ENCODE peak calls at places on chromosomes 7 and 10, in nine cellular contexts. R is sigmoid colon, O is Peyer's patch, S is A549, I is IMR-90, D is thyroid gland, Y is suprapubic skin, V is transverse colon, X is heart left ventricle. E is an unnamed sample.

GRCh38 chr7:27220440-27220955 is 20.6 kb upstream of the HOXA13 start:
- DNase-seq in V (no peak), I (no peak), S (no peak), D (no peak), O (no peak), R (no peak), X (no peak), Y (no peak), E (no peak)

GRCh38 chr7:42351313-42351935 is 114.4 kb upstream of the GLI3 start:
- DNase-seq in V (no peak), R (no peak), I (no peak), Y (no peak), X (no peak), S (no peak), D (no peak), O (no peak), E (no peak)

GRCh38 chr10:22477365-22478287 is 132.3 kb downstream of the SPAG6 start:
- DNase-seq in R (no peak), I (no peak), V (no peak), D (no peak), S (no peak), O (no peak), Y (no peak), X (no peak), E (no peak)

GRCh38 chr7:6642239-6642839 is 5.2 kb downstream of the ZNF316 start:
- DNase-seq in X (no peak), I (no peak), O (no peak), D (no peak), R (no peak), S (no peak), Y (no peak), V (no peak), E (no peak)

GRCh38 chr10:88783734-88784133 is 18.8 kb upstream of the LIPM start:
- DNase-seq in O (no peak), X (no peak), D (no peak), R (no peak), V (no peak), I (peak), S (no peak), Y (no peak), E (no peak)

GRCh38 chr10:119483001-119483400 is 59.5 kb downstream of the RGS10 start:
- DNase-seq in Y (no peak), O (no peak), D (no peak), X (no peak), S (no peak), I (no peak), V (no peak), R (no peak), E (no peak)

GRCh38 chr7:3201306-3201705 is 99.7 kb upstream of the SDK1 start:
- DNase-seq in I (no peak), S (no peak), V (no peak), Y (no peak), X (no peak), O (no peak), R (no peak), D (no peak), E (no peak)

GRCh38 chr7:130957722-130958360 is 223.8 kb upstream of the KLF14 start:
- DNase-seq in V (no peak), X (no peak), O (no peak), D (no peak), I (no peak), R (no peak), Y (no peak), S (no peak), E (no peak)

GRCh38 chr10:94292448-94293118 is 70.2 kb downstream of the NOC3L start:
- DNase-seq in V (peak), I (peak), X (peak), D (no peak), R (peak), Y (no peak), O (no peak), S (no peak), E (peak)

GRCh38 chr10:75115137-75115536 is 3.7 kb downstream of the SAMD8 start:
- DNase-seq in X (no peak), V (no peak), Y (no peak), D (no peak), I (peak), S (no peak), O (no peak), R (no peak), E (no peak)

GRCh38 chr10:13189946-13190345 is 28.6 kb downstream of the MCM10 start:
- DNase-seq in Y (no peak), V (no peak), X (no peak), D (no peak), O (no peak), I (peak), R (no peak), S (no peak), E (no peak)

GRCh38 chr10:67809107-67809506 is 28.9 kb downstream of the DNAJC12 start:
- DNase-seq in V (no peak), X (no peak), Y (no peak), I (no peak), O (no peak), D (no peak), R (no peak), S (no peak), E (no peak)
- TF ChIP-seq POLR2A in V (no peak), X (no peak), Y (no peak), I (no peak), O (no peak), D (no peak), R (no peak), S (no peak), E (no peak)

GRCh38 chr7:154968336-154969001 is 34.5 kb downstream of the PAXIP1 start:
- DNase-seq in I (peak), X (no peak), Y (no peak), D (no peak), O (no peak), R (no peak), V (no peak), S (no peak), E (no peak)

GRCh38 chr7:154973381-154973780 is 29.5 kb downstream of the PAXIP1 start:
- DNase-seq in V (no peak), I (no peak), S (no peak), O (no peak), R (no peak), D (no peak), Y (no peak), X (no peak), E (no peak)

GRCh38 chr7:154965014-154965413 is 37.9 kb downstream of the PAXIP1 start:
- DNase-seq in O (no peak), V (no peak), D (no peak), I (no peak), X (no peak), S (no peak), Y (no peak), R (no peak), E (no peak)

DNA sequence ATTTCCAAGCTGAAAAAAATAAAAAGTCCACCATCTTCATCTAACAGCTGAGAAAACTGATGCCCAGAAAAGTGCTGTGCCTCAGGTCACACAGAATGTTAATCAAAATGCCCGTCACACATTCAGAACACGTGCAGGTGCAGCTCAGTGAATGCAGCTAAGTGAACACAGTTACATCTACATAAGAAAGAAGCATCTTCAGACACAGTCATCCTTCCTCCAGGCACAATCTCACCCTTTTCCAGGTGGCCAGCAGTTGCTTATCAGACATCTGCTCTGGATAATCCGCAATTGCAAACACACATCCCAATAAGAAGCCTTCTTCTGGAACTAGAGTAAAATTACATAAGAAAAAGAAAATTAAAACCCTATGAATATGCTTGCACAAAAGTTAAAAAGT is 35.3 kb downstream of the PAXIP1 start:
- DNase-seq in R (no peak), V (no peak), X (no peak), D (no peak), O (no peak), Y (no peak), I (no peak), S (no peak), E (no peak)
- H3K4me3 ChIP-seq in R (no peak), V (no peak), X (no peak), D (no peak), O (no peak), Y (no peak), I (no peak), S (no peak), E (no peak)

GRCh38 chr7:105215821-105216220 is 172.9 kb downstream of the SRPK2 start:
- DNase-seq in X (no peak), D (no peak), O (no peak), S (no peak), R (no peak), V (no peak), Y (no peak), I (no peak), E (no peak)

GRCh38 chr7:105213619-105214018 is 175.1 kb downstream of the SRPK2 start:
- DNase-seq in I (no peak), V (no peak), R (no peak), O (no peak), Y (no peak), S (no peak), X (no peak), D (no peak), E (no peak)

GRCh38 chr7:105216786-105217185 is 171.9 kb downstream of the SRPK2 start:
- DNase-seq in V (no peak), D (no peak), R (no peak), O (no peak), S (peak), I (no peak), X (no peak), Y (no peak), E (no peak)

GRCh38 chr7:105212236-105212635 is 176.5 kb downstream of the SRPK2 start:
- DNase-seq in X (no peak), Y (no peak), R (no peak), D (no peak), O (no peak), I (no peak), V (no peak), S (no peak), E (no peak)

GRCh38 chr7:105215182-105215581 is 173.5 kb downstream of the SRPK2 start:
- DNase-seq in V (no peak), O (no peak), S (no peak), X (no peak), D (no peak), R (no peak), I (no peak), Y (no peak), E (no peak)
- TF ChIP-seq POLR2A in V (no peak), O (no peak), S (no peak), X (no peak), D (no peak), R (no peak), I (no peak), Y (no peak), E (no peak)

GRCh38 chr7:33869176-33869575 is 36.2 kb upstream of the BMPER start:
- DNase-seq in X (no peak), R (no peak), Y (no peak), S (no peak), V (no peak), O (no peak), I (no peak), D (no peak), E (no peak)
- H3K4me3 ChIP-seq in X (no peak), R (no peak), Y (no peak), S (no peak), V (no peak), O (no peak), I (no peak), D (no peak), E (no peak)

GRCh38 chr10:29946953-29947700 is 112.3 kb downstream of the JCAD start:
- DNase-seq in D (peak), O (no peak), I (peak), Y (no peak), V (no peak), X (peak), R (peak), S (peak), E (peak)
- TF ChIP-seq POLR2A in D (peak), O (no peak), I (no peak), Y (no peak), V (no peak), X (no peak), R (no peak), S (no peak), E (peak)

DNA sequence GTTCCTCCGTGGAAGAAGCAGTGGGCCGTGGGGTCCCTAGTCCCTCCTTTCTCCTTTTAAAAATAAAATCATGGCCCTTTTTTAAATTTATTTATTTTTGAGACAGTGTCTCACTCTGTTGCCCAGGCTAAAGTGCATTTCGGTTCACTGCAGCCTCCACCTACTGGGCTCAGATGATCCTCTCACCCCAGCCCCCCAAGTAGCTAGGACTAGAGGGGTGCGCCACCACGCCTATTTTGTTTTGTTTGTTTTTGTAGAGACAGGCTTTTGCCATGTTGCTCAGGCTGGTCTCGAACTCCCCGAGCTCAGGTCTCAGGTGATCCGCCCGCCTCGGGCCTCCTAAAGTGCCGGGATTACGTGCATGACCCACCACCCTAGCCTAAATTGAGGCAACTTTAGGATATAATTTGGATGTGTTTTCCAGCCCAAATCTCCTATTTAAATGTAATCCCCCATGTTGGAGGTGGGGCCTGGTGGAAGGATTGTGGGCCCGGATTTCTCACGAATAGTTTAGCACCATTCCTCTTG is 796 bp downstream of the ZNF736 start:
- DNase-seq in S (no peak), R (no peak), I (no peak), X (no peak), V (no peak), Y (no peak), D (peak), O (no peak), E (no peak)
- H3K4me3 ChIP-seq in S (no peak), R (peak), I (peak), X (peak), V (peak), Y (peak), D (peak), O (peak), E (peak)

DNA sequence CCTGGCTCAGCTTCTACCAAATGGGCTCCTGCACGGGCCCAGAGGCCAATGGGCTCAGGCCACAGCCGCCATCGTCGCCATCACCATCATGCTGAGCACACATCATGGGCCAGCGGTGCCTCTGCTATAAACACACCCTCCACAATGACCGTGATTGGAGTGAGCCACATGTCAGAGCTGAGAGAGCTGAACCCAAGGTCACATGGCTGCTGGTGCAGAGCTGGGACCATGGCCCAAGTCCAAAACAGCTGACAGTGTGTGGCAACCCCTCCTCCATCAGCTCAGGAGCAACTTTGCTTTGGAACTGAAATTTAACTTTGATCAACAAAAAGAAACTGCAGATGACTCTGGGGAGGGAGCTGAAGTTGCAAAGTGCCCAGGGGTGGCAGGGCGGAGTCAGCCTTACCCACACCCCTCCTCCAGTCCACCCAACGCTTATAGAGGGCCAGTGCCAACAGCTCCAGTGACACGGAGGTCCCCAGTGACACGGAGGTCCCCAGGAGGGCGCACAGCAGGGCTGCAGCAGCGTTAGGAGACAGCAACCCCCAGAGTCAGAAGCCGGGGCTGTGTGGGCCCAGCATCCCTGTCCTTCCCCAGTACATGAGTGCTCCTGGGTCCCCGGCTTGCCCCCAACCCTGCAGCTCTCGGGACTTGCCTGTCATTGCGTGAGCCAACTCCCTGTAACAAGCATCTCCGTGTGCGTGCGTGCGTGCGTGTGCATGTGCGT is 249.6 kb downstream of the ELFN1 start:
- DNase-seq in S (no peak), O (no peak), X (peak), I (peak), V (peak), R (no peak), D (peak), Y (no peak), E (peak)
- TF ChIP-seq POLR2A in S (no peak), O (no peak), X (no peak), I (no peak), V (no peak), R (no peak), D (no peak), Y (no peak), E (no peak)

GRCh38 chr10:96588060-96588554 is 1.3 kb upstream of the TM9SF3 start:
- DNase-seq in I (no peak), D (peak), S (no peak), Y (no peak), O (no peak), R (no peak), V (peak), X (no peak), E (peak)
- H3K4me3 ChIP-seq in I (peak), D (no peak), S (peak), Y (peak), O (no peak), R (no peak), V (peak), X (peak), E (no peak)

DNA sequence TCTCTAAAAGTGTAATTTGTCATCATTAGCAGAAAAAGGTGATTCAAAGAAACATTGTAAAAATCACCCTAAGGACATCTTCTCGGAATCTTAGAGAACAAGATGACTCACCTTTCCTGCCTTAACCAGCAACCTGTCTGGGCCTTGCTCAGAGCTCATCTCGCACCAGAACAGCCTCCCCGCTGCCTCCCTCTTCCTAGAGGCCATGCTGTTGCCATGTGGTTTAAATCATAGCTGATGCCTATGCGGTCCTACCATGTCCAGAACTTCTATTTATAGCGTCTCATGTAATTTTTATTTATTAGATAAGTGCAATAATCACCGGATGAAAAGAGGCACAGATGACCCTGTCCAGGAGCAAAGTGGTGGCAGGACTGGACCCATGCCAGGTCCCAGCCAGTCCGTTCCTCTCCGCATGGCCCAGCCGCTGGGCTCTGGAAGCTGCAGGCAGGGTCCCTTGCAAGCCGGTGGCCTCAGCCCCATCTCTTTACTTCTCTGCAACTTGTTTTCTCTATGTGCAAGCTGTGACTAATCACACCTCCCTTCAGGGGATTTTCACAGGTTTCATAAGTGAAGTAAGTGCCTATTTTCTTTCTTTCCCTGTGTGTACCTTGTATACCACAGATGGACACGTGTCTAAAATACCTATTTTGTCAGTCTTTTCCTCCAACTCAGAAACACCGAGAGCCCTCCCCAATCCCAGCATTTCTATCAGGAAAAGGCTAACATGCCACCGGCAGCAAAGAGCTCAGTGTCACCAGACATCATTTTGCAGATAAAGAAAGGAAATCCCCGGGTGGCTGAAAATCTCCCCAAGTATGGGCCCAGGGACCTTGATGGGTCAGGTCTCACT is 27.1 kb downstream of the KLF6 start:
- DNase-seq in D (no peak), R (no peak), S (no peak), X (no peak), Y (peak), V (no peak), O (no peak), I (no peak), E (no peak)
- TF ChIP-seq POLR2A in D (no peak), R (no peak), S (no peak), X (no peak), Y (no peak), V (no peak), O (no peak), I (no peak), E (no peak)

E was measured in body of pancreas.